ENCODE peak calls at places on chromosomes 1 and 21, in ten cellular contexts. One of them, this sample, is unnamed.
A peak's percentile ranks its signal among the peaks of the same experiment; 100 is the strongest.

GRCh38 chr1:186747661-186748060 is 67.4 kb upstream of the PTGS2 start:
- DNase-seq in suprapubic skin: no peak
- DNase-seq in stomach: no peak
- DNase-seq in neuronal stem cell: no peak
- DNase-seq in H1: no peak
- DNase-seq in aorta: no peak
- DNase-seq in A549: no peak
- DNase-seq in CD8-positive, alpha-beta memory T cell: no peak
- DNase-seq in PC-3: no peak
- DNase-seq in sigmoid colon: no peak
- DNase-seq in this sample: no peak

GRCh38 chr1:78370356-78370755 is 120.4 kb upstream of the PTGFR start:
- DNase-seq in suprapubic skin: no peak
- DNase-seq in stomach: no peak
- DNase-seq in neuronal stem cell: no peak
- DNase-seq in H1: no peak
- DNase-seq in aorta: no peak
- DNase-seq in A549: no peak
- DNase-seq in CD8-positive, alpha-beta memory T cell: no peak
- DNase-seq in PC-3: peak; percentile 43
- DNase-seq in sigmoid colon: no peak
- DNase-seq in this sample: no peak

GRCh38 chr1:94628174-94628843 is 86.8 kb upstream of the F3 start:
- DNase-seq in suprapubic skin: peak; percentile 69
- DNase-seq in stomach: no peak
- DNase-seq in neuronal stem cell: no peak
- DNase-seq in H1: no peak
- DNase-seq in aorta: no peak
- DNase-seq in A549: no peak
- DNase-seq in CD8-positive, alpha-beta memory T cell: no peak
- DNase-seq in PC-3: no peak
- DNase-seq in sigmoid colon: no peak
- DNase-seq in this sample: no peak

GRCh38 chr21:38933731-38934130 is 128.0 kb downstream of the ETS2 start:
- DNase-seq in suprapubic skin: no peak
- DNase-seq in stomach: no peak
- DNase-seq in neuronal stem cell: no peak
- DNase-seq in H1: no peak
- DNase-seq in aorta: no peak
- DNase-seq in A549: no peak
- DNase-seq in CD8-positive, alpha-beta memory T cell: no peak
- DNase-seq in PC-3: no peak
- DNase-seq in sigmoid colon: no peak
- DNase-seq in this sample: no peak

GRCh38 chr1:102879439-102879993 is 228.8 kb downstream of the COL11A1 start:
- DNase-seq in suprapubic skin: no peak
- DNase-seq in stomach: no peak
- DNase-seq in neuronal stem cell: no peak
- DNase-seq in H1: no peak
- DNase-seq in aorta: no peak
- DNase-seq in A549: peak; percentile 11
- DNase-seq in CD8-positive, alpha-beta memory T cell: no peak
- DNase-seq in PC-3: peak; percentile 85
- DNase-seq in sigmoid colon: no peak
- DNase-seq in this sample: no peak

GRCh38 chr1:205453466-205453865 is 2.4 kb downstream of the BLACAT1 start:
- DNase-seq in suprapubic skin: no peak
- DNase-seq in stomach: no peak
- DNase-seq in neuronal stem cell: no peak
- DNase-seq in H1: no peak
- DNase-seq in aorta: no peak
- DNase-seq in A549: no peak
- DNase-seq in CD8-positive, alpha-beta memory T cell: no peak
- DNase-seq in PC-3: no peak
- DNase-seq in sigmoid colon: no peak
- DNase-seq in this sample: no peak

GRCh38 chr1:59046730-59047157 is 250.2 kb upstream of the FGGY start:
- DNase-seq in suprapubic skin: no peak
- DNase-seq in stomach: peak; percentile 36
- DNase-seq in neuronal stem cell: no peak
- DNase-seq in H1: no peak
- DNase-seq in aorta: no peak
- DNase-seq in A549: no peak
- DNase-seq in CD8-positive, alpha-beta memory T cell: peak; percentile 51
- DNase-seq in PC-3: no peak
- DNase-seq in sigmoid colon: no peak
- DNase-seq in this sample: no peak

GRCh38 chr1:194043984-194044755 is 857.8 kb upstream of the B3GALT2 start:
- DNase-seq in suprapubic skin: no peak
- DNase-seq in stomach: no peak
- DNase-seq in neuronal stem cell: no peak
- DNase-seq in H1: no peak
- DNase-seq in aorta: no peak
- DNase-seq in A549: no peak
- DNase-seq in CD8-positive, alpha-beta memory T cell: no peak
- DNase-seq in PC-3: peak; percentile 31
- DNase-seq in sigmoid colon: no peak
- DNase-seq in this sample: no peak

GRCh38 chr1:30724175-30724574 is 790 bp upstream of the MATN1 start:
- DNase-seq in suprapubic skin: no peak
- DNase-seq in stomach: no peak
- DNase-seq in neuronal stem cell: no peak
- DNase-seq in H1: no peak
- DNase-seq in aorta: no peak
- DNase-seq in A549: no peak
- DNase-seq in CD8-positive, alpha-beta memory T cell: no peak
- DNase-seq in PC-3: no peak
- DNase-seq in sigmoid colon: no peak
- DNase-seq in this sample: no peak

GRCh38 chr1:150397392-150398032 is 33.6 kb downstream of the RPRD2 start:
- DNase-seq in suprapubic skin: no peak
- DNase-seq in stomach: no peak
- DNase-seq in neuronal stem cell: no peak
- DNase-seq in H1: no peak
- DNase-seq in aorta: no peak
- DNase-seq in A549: no peak
- DNase-seq in CD8-positive, alpha-beta memory T cell: no peak
- DNase-seq in PC-3: no peak
- DNase-seq in sigmoid colon: no peak
- DNase-seq in this sample: no peak

GRCh38 chr1:67339623-67340343 is 32.1 kb downstream of the IL12RB2 start:
- DNase-seq in suprapubic skin: no peak
- DNase-seq in stomach: no peak
- DNase-seq in neuronal stem cell: no peak
- DNase-seq in H1: no peak
- DNase-seq in aorta: no peak
- DNase-seq in A549: no peak
- DNase-seq in CD8-positive, alpha-beta memory T cell: no peak
- DNase-seq in PC-3: peak; percentile 76
- DNase-seq in sigmoid colon: no peak
- DNase-seq in this sample: no peak

GRCh38 chr1:47997289-47998200 is at the start of gene TRABD2B:
- DNase-seq in suprapubic skin: peak; percentile 85
- DNase-seq in stomach: peak; percentile 79
- DNase-seq in neuronal stem cell: peak; percentile 87
- DNase-seq in H1: peak; percentile 95
- DNase-seq in aorta: peak; percentile 95
- DNase-seq in A549: peak; percentile 74
- DNase-seq in CD8-positive, alpha-beta memory T cell: peak; percentile 37
- DNase-seq in PC-3: peak; percentile 84
- DNase-seq in sigmoid colon: peak; percentile 87
- DNase-seq in this sample: peak; percentile 93

GRCh38 chr1:84156210-84156621 is 12.1 kb downstream of the PRKACB start:
- DNase-seq in suprapubic skin: no peak
- DNase-seq in stomach: no peak
- DNase-seq in neuronal stem cell: no peak
- DNase-seq in H1: no peak
- DNase-seq in aorta: no peak
- DNase-seq in A549: peak; percentile 2
- DNase-seq in CD8-positive, alpha-beta memory T cell: no peak
- DNase-seq in PC-3: peak; percentile 94
- DNase-seq in sigmoid colon: no peak
- DNase-seq in this sample: no peak

GRCh38 chr1:37305841-37306240 is 168.5 kb upstream of the ZC3H12A start:
- DNase-seq in suprapubic skin: no peak
- DNase-seq in stomach: no peak
- DNase-seq in neuronal stem cell: no peak
- DNase-seq in H1: no peak
- DNase-seq in aorta: no peak
- DNase-seq in A549: no peak
- DNase-seq in CD8-positive, alpha-beta memory T cell: no peak
- DNase-seq in PC-3: no peak
- DNase-seq in sigmoid colon: no peak
- DNase-seq in this sample: no peak

GRCh38 chr1:83500987-83501591 is 497.8 kb downstream of the TTLL7 start:
- DNase-seq in suprapubic skin: no peak
- DNase-seq in stomach: no peak
- DNase-seq in neuronal stem cell: no peak
- DNase-seq in H1: no peak
- DNase-seq in aorta: no peak
- DNase-seq in A549: no peak
- DNase-seq in CD8-positive, alpha-beta memory T cell: no peak
- DNase-seq in PC-3: no peak
- DNase-seq in sigmoid colon: no peak
- DNase-seq in this sample: no peak

GRCh38 chr21:32702702-32703101 is 25.1 kb downstream of the SYNJ1 start:
- DNase-seq in suprapubic skin: no peak
- DNase-seq in stomach: no peak
- DNase-seq in neuronal stem cell: no peak
- DNase-seq in H1: no peak
- DNase-seq in aorta: no peak
- DNase-seq in A549: no peak
- DNase-seq in CD8-positive, alpha-beta memory T cell: no peak
- DNase-seq in PC-3: peak; percentile 53
- DNase-seq in sigmoid colon: no peak
- DNase-seq in this sample: no peak

GRCh38 chr1:8523641-8524206 is 205.8 kb downstream of the SLC45A1 start:
- DNase-seq in suprapubic skin: no peak
- DNase-seq in stomach: no peak
- DNase-seq in neuronal stem cell: no peak
- DNase-seq in H1: no peak
- DNase-seq in aorta: no peak
- DNase-seq in A549: no peak
- DNase-seq in CD8-positive, alpha-beta memory T cell: no peak
- DNase-seq in PC-3: no peak
- DNase-seq in sigmoid colon: no peak
- DNase-seq in this sample: no peak

GRCh38 chr1:28144203-28145135 is 32.0 kb downstream of the PTAFR start:
- DNase-seq in suprapubic skin: no peak
- DNase-seq in stomach: no peak
- DNase-seq in neuronal stem cell: no peak
- DNase-seq in H1: no peak
- DNase-seq in aorta: no peak
- DNase-seq in A549: no peak
- DNase-seq in CD8-positive, alpha-beta memory T cell: no peak
- DNase-seq in PC-3: peak; percentile 81
- DNase-seq in sigmoid colon: no peak
- DNase-seq in this sample: no peak

GRCh38 chr1:239446611-239447010 is 60.2 kb downstream of the CHRM3 start:
- DNase-seq in suprapubic skin: no peak
- DNase-seq in stomach: no peak
- DNase-seq in neuronal stem cell: no peak
- DNase-seq in H1: no peak
- DNase-seq in aorta: no peak
- DNase-seq in A549: no peak
- DNase-seq in CD8-positive, alpha-beta memory T cell: no peak
- DNase-seq in PC-3: peak; percentile 85
- DNase-seq in sigmoid colon: no peak
- DNase-seq in this sample: no peak

GRCh38 chr1:75908717-75909152 is 23.5 kb downstream of the ASB17 start:
- DNase-seq in suprapubic skin: no peak
- DNase-seq in stomach: no peak
- DNase-seq in neuronal stem cell: peak; percentile 38
- DNase-seq in H1: peak; percentile 55
- DNase-seq in aorta: no peak
- DNase-seq in A549: peak; percentile 4
- DNase-seq in CD8-positive, alpha-beta memory T cell: no peak
- DNase-seq in PC-3: peak; percentile 69
- DNase-seq in sigmoid colon: no peak
- DNase-seq in this sample: no peak

GRCh38 chr1:246000638-246001015 is 506.5 kb downstream of the SMYD3 start:
- DNase-seq in suprapubic skin: no peak
- DNase-seq in stomach: no peak
- DNase-seq in neuronal stem cell: no peak
- DNase-seq in H1: no peak
- DNase-seq in aorta: no peak
- DNase-seq in A549: no peak
- DNase-seq in CD8-positive, alpha-beta memory T cell: no peak
- DNase-seq in PC-3: no peak
- DNase-seq in sigmoid colon: no peak
- DNase-seq in this sample: no peak

GRCh38 chr1:39195166-39196111 is 9.1 kb upstream of the MACF1 start:
- DNase-seq in suprapubic skin: no peak
- DNase-seq in stomach: no peak
- DNase-seq in neuronal stem cell: no peak
- DNase-seq in H1: no peak
- DNase-seq in aorta: no peak
- DNase-seq in A549: no peak
- DNase-seq in CD8-positive, alpha-beta memory T cell: no peak
- DNase-seq in PC-3: peak; percentile 60
- DNase-seq in sigmoid colon: no peak
- DNase-seq in this sample: no peak
- H3K4me1 ChIP-seq in suprapubic skin: peaks cover 69% of the 10 kb centered on the region
- H3K4me1 ChIP-seq in stomach: peaks cover 29% of the 10 kb centered on the region
- H3K4me1 ChIP-seq in neuronal stem cell: peaks cover 6% of the 10 kb centered on the region
- H3K4me1 ChIP-seq in H1: peaks cover 6% of the 10 kb centered on the region
- H3K4me1 ChIP-seq in aorta: peaks cover 2% of the 10 kb centered on the region
- H3K4me1 ChIP-seq in A549: peaks cover 74% of the 10 kb centered on the region
- H3K4me1 ChIP-seq in CD8-positive, alpha-beta memory T cell: peaks cover 72% of the 10 kb centered on the region
- H3K4me1 ChIP-seq in PC-3: peaks cover 61% of the 10 kb centered on the region
- H3K4me1 ChIP-seq in sigmoid colon: no peaks in the 10 kb centered on the region
- H3K4me1 ChIP-seq in this sample: peaks cover 31% of the 10 kb centered on the region

GRCh38 chr1:244730153-244730933 is 77.4 kb downstream of the DESI2 start:
- DNase-seq in suprapubic skin: peak; percentile 74
- DNase-seq in stomach: peak; percentile 64
- DNase-seq in neuronal stem cell: peak; percentile 15
- DNase-seq in H1: peak; percentile 71
- DNase-seq in aorta: peak; percentile 81
- DNase-seq in A549: no peak
- DNase-seq in CD8-positive, alpha-beta memory T cell: peak; percentile 17
- DNase-seq in PC-3: peak; percentile 51
- DNase-seq in sigmoid colon: no peak
- DNase-seq in this sample: peak; percentile 82
- H3K4me3 ChIP-seq in suprapubic skin: peak overlapping the region; percentile 64
- H3K4me3 ChIP-seq in stomach: peak overlapping the region; percentile 61
- H3K4me3 ChIP-seq in neuronal stem cell: peak overlapping the region; percentile 44
- H3K4me3 ChIP-seq in H1: peak overlapping the region; percentile 29
- H3K4me3 ChIP-seq in aorta: peak overlapping the region; percentile 72
- H3K4me3 ChIP-seq in A549: peak overlapping the region; percentile 43
- H3K4me3 ChIP-seq in CD8-positive, alpha-beta memory T cell: peak overlapping the region; percentile 33
- H3K4me3 ChIP-seq in PC-3: peak overlapping the region; percentile 60
- H3K4me3 ChIP-seq in sigmoid colon: peak overlapping the region; percentile 58
- H3K4me3 ChIP-seq in this sample: peak overlapping the region; percentile 83

GRCh38 chr1:235297579-235297978 is 30.4 kb downstream of the ARID4B start:
- DNase-seq in suprapubic skin: no peak
- DNase-seq in stomach: no peak
- DNase-seq in neuronal stem cell: no peak
- DNase-seq in H1: no peak
- DNase-seq in aorta: no peak
- DNase-seq in A549: no peak
- DNase-seq in CD8-positive, alpha-beta memory T cell: peak; percentile 82
- DNase-seq in PC-3: no peak
- DNase-seq in sigmoid colon: no peak
- DNase-seq in this sample: no peak
- H3K4me1 ChIP-seq in suprapubic skin: peaks cover 26% of the 10 kb centered on the region
- H3K4me1 ChIP-seq in stomach: peaks cover 44% of the 10 kb centered on the region
- H3K4me1 ChIP-seq in neuronal stem cell: no peaks in the 10 kb centered on the region
- H3K4me1 ChIP-seq in H1: peaks cover 2% of the 10 kb centered on the region
- H3K4me1 ChIP-seq in aorta: no peaks in the 10 kb centered on the region
- H3K4me1 ChIP-seq in A549: peaks cover 8% of the 10 kb centered on the region
- H3K4me1 ChIP-seq in CD8-positive, alpha-beta memory T cell: peaks cover 71% of the 10 kb centered on the region
- H3K4me1 ChIP-seq in PC-3: peaks cover 8% of the 10 kb centered on the region
- H3K4me1 ChIP-seq in sigmoid colon: no peaks in the 10 kb centered on the region
- H3K4me1 ChIP-seq in this sample: peaks cover 9% of the 10 kb centered on the region

GRCh38 chr1:6581561-6582305 is 1.9 kb downstream of the ZBTB48 start:
- DNase-seq in suprapubic skin: no peak
- DNase-seq in stomach: no peak
- DNase-seq in neuronal stem cell: no peak
- DNase-seq in H1: no peak
- DNase-seq in aorta: no peak
- DNase-seq in A549: no peak
- DNase-seq in CD8-positive, alpha-beta memory T cell: no peak
- DNase-seq in PC-3: peak; percentile 63
- DNase-seq in sigmoid colon: no peak
- DNase-seq in this sample: peak; percentile 66
- H3K4me3 ChIP-seq in suprapubic skin: no peak overlapping the region
- H3K4me3 ChIP-seq in stomach: no peak overlapping the region
- H3K4me3 ChIP-seq in neuronal stem cell: no peak overlapping the region
- H3K4me3 ChIP-seq in H1: no peak overlapping the region
- H3K4me3 ChIP-seq in aorta: no peak overlapping the region
- H3K4me3 ChIP-seq in A549: no peak overlapping the region
- H3K4me3 ChIP-seq in CD8-positive, alpha-beta memory T cell: no peak overlapping the region
- H3K4me3 ChIP-seq in PC-3: peak overlapping the region; percentile 92
- H3K4me3 ChIP-seq in sigmoid colon: no peak overlapping the region
- H3K4me3 ChIP-seq in this sample: peak overlapping the region; percentile 85

This sample was measured in kidney.